ENCODE peak calls at places on chromosomes 5 and 9, in seven cellular contexts. Q is ascending aorta, J is cardiac muscle cell, Y is HFF-Myc, G is foreskin fibroblast, E is BJ, I is MCF 10A. W is an unnamed sample.

GRCh38 chr5:111385970-111386831 is 126.1 kb downstream of the STARD4 start:
- DNase-seq in Q (no peak), G (no peak), E (no peak), I (no peak), J (no peak), Y (no peak), W (no peak)

GRCh38 chr9:116499986-116500871 is 186.9 kb upstream of the TRIM32 start:
- DNase-seq in I (peak; percentile 90), J (no peak), Y (no peak), E (peak; percentile 31), G (peak; percentile 89), Q (no peak), W (no peak)

GRCh38 chr9:36772449-36773370 is 200.0 kb downstream of the MELK start:
- DNase-seq in Q (no peak), Y (no peak), I (peak; percentile 46), G (peak; percentile 41), J (peak; percentile 60), E (no peak), W (no peak)

GRCh38 chr9:86980802-86981201 is 33.5 kb upstream of the GAS1 start:
- DNase-seq in I (no peak), Y (no peak), J (no peak), Q (no peak), E (no peak), G (no peak), W (no peak)

GRCh38 chr9:106860731-106861584 is 2.0 kb upstream of the ZNF462 start:
- DNase-seq in J (peak; percentile 49), G (peak; percentile 69), I (peak; percentile 55), Y (no peak), Q (no peak), E (no peak), W (no peak)

GRCh38 chr9:89218040-89218928 is 39.7 kb upstream of the SHC3 start:
- DNase-seq in Q (no peak), J (no peak), G (peak; percentile 15), Y (no peak), I (no peak), E (no peak), W (no peak)

GRCh38 chr5:56535347-56535746 is 280.0 kb upstream of the MAP3K1 start:
- DNase-seq in G (no peak), Q (no peak), E (no peak), J (no peak), I (no peak), Y (no peak), W (peak; percentile 26)

GRCh38 chr9:90925581-90926257 is 124.1 kb downstream of the SYK start:
- DNase-seq in Q (no peak), J (no peak), Y (peak; percentile 73), I (peak; percentile 23), G (peak; percentile 93), E (peak; percentile 76), W (peak; percentile 39)

GRCh38 chr5:52771343-52772039 is 16.2 kb upstream of the ITGA1 start:
- DNase-seq in Q (no peak), Y (no peak), E (no peak), G (no peak), I (no peak), J (no peak), W (no peak)

GRCh38 chr5:81750308-81751008 is 439 bp downstream of the SSBP2 start:
- DNase-seq in E (no peak), Y (no peak), Q (no peak), J (peak; percentile 53), G (peak; percentile 57), I (no peak), W (no peak)

GRCh38 chr5:81749186-81749561 is 1.7 kb downstream of the SSBP2 start:
- DNase-seq in Y (no peak), I (peak; percentile 23), E (no peak), G (peak; percentile 30), J (peak; percentile 32), Q (no peak), W (no peak)

GRCh38 chr5:81751009-81751835 is at the start of gene SSBP2:
- DNase-seq in G (peak; percentile 100), Q (peak; percentile 100), J (peak; percentile 99), Y (peak; percentile 91), I (peak; percentile 99), E (peak; percentile 89), W (peak; percentile 96)

GRCh38 chr5:81748556-81748955 is 2.3 kb downstream of the SSBP2 start:
- DNase-seq in G (no peak), Q (no peak), I (no peak), Y (no peak), E (no peak), J (no peak), W (no peak)

DNA sequence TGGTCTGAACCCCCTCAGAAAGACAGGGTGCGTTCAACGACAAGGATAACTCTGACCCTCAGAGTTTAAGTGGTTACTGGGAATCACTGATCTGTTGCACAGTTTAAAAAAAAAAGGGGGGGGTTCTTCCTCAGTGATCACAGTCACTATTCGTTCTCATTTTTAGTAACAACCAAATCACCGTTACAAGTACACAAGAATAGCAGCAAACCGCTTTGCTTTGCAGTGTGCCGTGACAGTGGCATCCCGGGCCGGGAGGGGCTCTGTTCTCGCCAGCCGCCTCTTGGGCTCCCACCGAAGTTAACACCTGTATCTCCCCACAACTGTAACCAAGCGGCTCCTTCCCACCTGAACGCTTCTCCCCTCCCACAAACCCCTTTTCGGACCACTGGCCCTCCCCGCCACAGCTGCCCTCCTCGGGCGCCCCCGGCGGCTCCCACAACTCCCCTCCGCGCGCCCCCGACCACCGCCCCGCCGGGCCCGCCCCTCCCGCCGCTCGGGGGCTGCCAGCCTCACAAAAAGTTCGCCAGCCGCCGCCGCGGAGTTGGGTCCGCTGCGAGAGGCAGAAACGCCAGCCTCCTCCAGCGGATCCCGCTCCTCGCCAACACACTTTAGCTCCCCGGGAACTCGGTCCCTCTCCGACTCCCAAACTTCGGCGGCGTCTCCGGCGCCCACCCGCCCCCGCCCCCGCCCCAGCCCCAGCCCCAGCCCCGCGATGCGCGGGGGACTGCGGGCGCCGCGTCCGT is 1.2 kb downstream of the SSBP2 start:
- DNase-seq in J (peak; percentile 69), G (peak; percentile 56), E (no peak), Y (no peak), I (no peak), Q (peak; percentile 71), W (no peak)
- TF ChIP-seq CTCF in J (no peak), G (no peak), E (no peak), Y (no peak), I (no peak), Q (no peak), W (no peak)

GRCh38 chr9:126722252-126722921 is 82.5 kb upstream of the ZBTB43 start:
- DNase-seq in I (peak; percentile 83), J (peak; percentile 91), E (no peak), Q (peak; percentile 79), G (peak; percentile 82), Y (peak; percentile 12), W (peak; percentile 19)
- TF ChIP-seq CTCF in I (no peak), J (no peak), E (no peak), Q (no peak), G (no peak), Y (no peak), W (no peak)

GRCh38 chr9:137278061-137278912 is 761 bp downstream of the TOR4A start:
- DNase-seq in Y (no peak), I (no peak), G (peak; percentile 48), J (no peak), E (no peak), Q (no peak), W (no peak)

GRCh38 chr9:137279741-137280477 is 2.4 kb downstream of the TOR4A start:
- DNase-seq in I (no peak), E (no peak), Q (no peak), Y (no peak), G (no peak), J (no peak), W (no peak)

GRCh38 chr9:137281345-137282116 is 4.0 kb downstream of the TOR4A start:
- DNase-seq in E (no peak), J (no peak), G (no peak), I (no peak), Y (no peak), Q (no peak), W (no peak)

GRCh38 chr9:137278913-137279711 is 1.6 kb downstream of the TOR4A start:
- DNase-seq in Q (no peak), I (no peak), G (no peak), E (no peak), J (no peak), Y (no peak), W (no peak)

DNA sequence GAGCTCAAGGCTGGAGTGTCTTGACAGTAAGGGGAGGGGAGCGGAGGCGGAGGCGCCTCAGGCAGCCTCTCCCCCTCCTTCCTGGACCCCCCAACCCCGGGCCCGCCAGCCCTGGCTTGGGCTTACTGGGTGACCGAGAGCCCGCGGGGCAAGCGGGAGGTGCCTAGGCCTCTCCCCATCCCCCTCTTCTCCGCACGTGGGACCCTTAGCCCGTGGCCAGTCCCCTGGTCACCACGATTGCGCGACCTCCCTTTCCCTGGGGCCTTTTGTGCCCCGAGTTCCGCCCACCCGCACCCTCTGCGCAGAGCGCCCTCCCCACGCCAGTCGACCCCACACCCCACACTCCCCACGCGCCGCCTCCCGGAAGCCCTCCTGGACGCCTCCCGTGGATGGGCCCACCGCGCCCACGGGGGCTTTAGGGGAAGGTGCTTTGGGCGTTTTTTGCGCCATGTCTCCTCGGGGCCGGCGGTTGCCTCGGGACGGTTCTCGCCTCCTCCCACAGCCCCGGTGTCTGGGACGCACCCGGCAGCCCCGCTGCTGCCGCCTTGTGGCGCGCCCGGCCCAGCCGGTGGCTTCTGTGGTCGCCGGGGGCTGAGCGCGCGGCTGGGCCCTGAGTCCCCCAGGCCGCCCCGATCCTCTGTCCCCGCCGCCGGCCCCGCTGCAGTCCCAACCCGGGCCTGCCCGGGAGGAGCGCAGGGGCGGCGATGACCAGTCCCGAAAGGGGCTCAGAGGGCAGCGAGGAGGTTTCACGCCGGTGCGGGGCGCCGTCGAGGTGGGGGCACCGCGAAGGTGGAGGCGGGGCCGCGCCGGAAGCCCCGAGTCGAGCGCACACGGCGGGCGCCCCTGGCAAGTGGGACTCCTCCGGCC is 3.2 kb downstream of the TOR4A start:
- DNase-seq in E (no peak), Y (no peak), I (no peak), G (peak; percentile 46), Q (no peak), J (peak; percentile 71), W (no peak)
- TF ChIP-seq CTCF in E (no peak), Y (no peak), I (no peak), G (no peak), Q (no peak), J (peak; percentile 54), W (peak; percentile 51)

GRCh38 chr9:108119530-108120113 is 630.1 kb upstream of the KLF4 start:
- DNase-seq in Q (no peak), J (no peak), I (no peak), Y (no peak), E (no peak), G (no peak), W (no peak)

GRCh38 chr9:108130896-108131295 is 641.3 kb upstream of the KLF4 start:
- DNase-seq in Q (no peak), Y (no peak), G (no peak), I (no peak), E (no peak), J (no peak), W (no peak)

DNA sequence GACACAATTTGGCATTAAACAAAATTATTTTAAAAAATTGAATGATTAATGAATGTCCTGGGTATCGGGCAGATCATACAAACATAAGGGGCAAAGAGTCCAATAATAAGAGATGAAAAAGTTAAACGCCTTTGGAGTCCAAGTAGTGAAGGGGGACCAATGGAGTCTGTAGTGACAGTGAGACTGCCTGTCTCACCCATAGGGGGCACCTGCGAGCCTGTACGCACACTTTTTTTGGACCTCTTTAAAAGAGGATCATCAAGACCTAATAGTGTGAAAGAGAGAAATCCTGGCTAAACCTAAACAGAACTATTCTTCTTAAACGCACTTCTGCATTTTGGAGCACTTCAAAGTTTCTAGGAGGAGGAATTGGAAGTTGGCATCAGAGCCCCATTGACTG is 636.0 kb upstream of the KLF4 start:
- DNase-seq in E (no peak), Y (no peak), J (no peak), G (no peak), Q (no peak), I (peak; percentile 18), W (no peak)
- TF ChIP-seq CTCF in E (peak; percentile 41), Y (peak; percentile 45), J (peak; percentile 45), G (peak; percentile 23), Q (no peak), I (peak; percentile 19), W (peak; percentile 50)

W was measured in retinal pigment epithelial cell.